ENCODE peak calls at places on chromosomes 4 and X, in five cellular contexts. One of them, this sample, is unnamed.
A peak's percentile ranks its signal among the peaks of the same experiment; 100 is the strongest.

GRCh38 chrX:133587818-133588217 is 172.5 kb upstream of the GPC4 start:
- DNase-seq in upper lobe of left lung: no peak
- DNase-seq in stomach: no peak
- DNase-seq in cardiac muscle cell: no peak
- DNase-seq in K562: no peak
- DNase-seq in this sample: no peak

GRCh38 chr4:19735012-19735411 is 516.7 kb upstream of the SLIT2 start:
- DNase-seq in upper lobe of left lung: no peak
- DNase-seq in stomach: no peak
- DNase-seq in cardiac muscle cell: peak; percentile 66
- DNase-seq in K562: no peak
- DNase-seq in this sample: no peak

GRCh38 chr4:44861756-44862155 is 135.4 kb upstream of the GNPDA2 start:
- DNase-seq in upper lobe of left lung: no peak
- DNase-seq in stomach: no peak
- DNase-seq in cardiac muscle cell: peak; percentile 53
- DNase-seq in K562: no peak
- DNase-seq in this sample: no peak

GRCh38 chr4:41360214-41360910 is 103.6 kb downstream of the UCHL1 start:
- DNase-seq in upper lobe of left lung: peak; percentile 70
- DNase-seq in stomach: peak; percentile 76
- DNase-seq in cardiac muscle cell: peak; percentile 61
- DNase-seq in K562: peak; percentile 20
- DNase-seq in this sample: no peak

GRCh38 chrX:115968436-115969252 is 201.9 kb upstream of the AGTR2 start:
- DNase-seq in upper lobe of left lung: peak; percentile 61
- DNase-seq in stomach: no peak
- DNase-seq in cardiac muscle cell: peak; percentile 72
- DNase-seq in K562: no peak
- DNase-seq in this sample: no peak

GRCh38 chrX:119885554-119886428 is 9.9 kb upstream of the AKAP14 start:
- DNase-seq in upper lobe of left lung: no peak
- DNase-seq in stomach: no peak
- DNase-seq in cardiac muscle cell: peak; percentile 11
- DNase-seq in K562: no peak
- DNase-seq in this sample: no peak

GRCh38 chr4:143375326-143376073 is 38.8 kb downstream of the GAB1 start:
- DNase-seq in upper lobe of left lung: peak; percentile 46
- DNase-seq in stomach: no peak
- DNase-seq in cardiac muscle cell: no peak
- DNase-seq in K562: peak; percentile 57
- DNase-seq in this sample: no peak

GRCh38 chr4:6747690-6748068 is 31.7 kb downstream of the BLOC1S4 start:
- DNase-seq in upper lobe of left lung: peak; percentile 69
- DNase-seq in stomach: peak; percentile 58
- DNase-seq in cardiac muscle cell: no peak
- DNase-seq in K562: no peak
- DNase-seq in this sample: no peak

GRCh38 chrX:68732906-68733493 is 85.5 kb downstream of the STARD8 start:
- DNase-seq in upper lobe of left lung: peak; percentile 63
- DNase-seq in stomach: peak; percentile 71
- DNase-seq in cardiac muscle cell: peak; percentile 70
- DNase-seq in K562: peak; percentile 75
- DNase-seq in this sample: peak; percentile 46

GRCh38 chr4:135464311-135464710 is 1262.7 kb upstream of the PABPC4L start:
- DNase-seq in upper lobe of left lung: no peak
- DNase-seq in stomach: no peak
- DNase-seq in cardiac muscle cell: no peak
- DNase-seq in K562: no peak
- DNase-seq in this sample: no peak

GRCh38 chr4:5812506-5813229 is 80.2 kb downstream of the CRMP1 start:
- DNase-seq in upper lobe of left lung: no peak
- DNase-seq in stomach: no peak
- DNase-seq in cardiac muscle cell: peak; percentile 84
- DNase-seq in K562: peak; percentile 78
- DNase-seq in this sample: no peak

GRCh38 chr4:90536408-90536807 is 409.2 kb downstream of the CCSER1 start:
- DNase-seq in upper lobe of left lung: no peak
- DNase-seq in stomach: no peak
- DNase-seq in cardiac muscle cell: no peak
- DNase-seq in K562: no peak
- DNase-seq in this sample: no peak

GRCh38 chr4:144350706-144351105 is 210.2 kb upstream of the GYPA start:
- DNase-seq in upper lobe of left lung: no peak
- DNase-seq in stomach: no peak
- DNase-seq in cardiac muscle cell: peak; percentile 32
- DNase-seq in K562: no peak
- DNase-seq in this sample: no peak

GRCh38 chr4:80495847-80496246 is 160.3 kb downstream of the CFAP299 start:
- DNase-seq in upper lobe of left lung: no peak
- DNase-seq in stomach: no peak
- DNase-seq in cardiac muscle cell: no peak
- DNase-seq in K562: no peak
- DNase-seq in this sample: no peak

GRCh38 chrX:134792077-134792476 is 133.8 kb upstream of the PLAC1 start:
- DNase-seq in upper lobe of left lung: no peak
- DNase-seq in stomach: no peak
- DNase-seq in cardiac muscle cell: no peak
- DNase-seq in K562: peak; percentile 17
- DNase-seq in this sample: no peak

GRCh38 chr4:139521764-139522373 is 34.1 kb downstream of the SETD7 start:
- DNase-seq in upper lobe of left lung: no peak
- DNase-seq in stomach: no peak
- DNase-seq in cardiac muscle cell: no peak
- DNase-seq in K562: no peak
- DNase-seq in this sample: no peak

GRCh38 chrX:25130619-25131018 is 114.9 kb upstream of the ARX start:
- DNase-seq in upper lobe of left lung: no peak
- DNase-seq in stomach: no peak
- DNase-seq in cardiac muscle cell: no peak
- DNase-seq in K562: no peak
- DNase-seq in this sample: no peak

GRCh38 chrX:49761481-49761880 is 65.7 kb upstream of the PAGE1 start:
- DNase-seq in upper lobe of left lung: no peak
- DNase-seq in stomach: no peak
- DNase-seq in cardiac muscle cell: peak; percentile 16
- DNase-seq in K562: peak; percentile 27
- DNase-seq in this sample: no peak

GRCh38 chr4:11700751-11701226 is 272.1 kb upstream of the HS3ST1 start:
- DNase-seq in upper lobe of left lung: no peak
- DNase-seq in stomach: no peak
- DNase-seq in cardiac muscle cell: no peak
- DNase-seq in K562: no peak
- DNase-seq in this sample: no peak

GRCh38 chr4:113825272-113825671 is 63.7 kb upstream of the CAMK2D start:
- DNase-seq in upper lobe of left lung: no peak
- DNase-seq in stomach: no peak
- DNase-seq in cardiac muscle cell: no peak
- DNase-seq in K562: no peak
- DNase-seq in this sample: no peak

GRCh38 chr4:116180056-116180690 is 905.2 kb downstream of the TRAM1L1 start:
- DNase-seq in upper lobe of left lung: no peak
- DNase-seq in stomach: no peak
- DNase-seq in cardiac muscle cell: peak; percentile 5
- DNase-seq in K562: no peak
- DNase-seq in this sample: no peak

GRCh38 chrX:87067795-87068194 is 449.8 kb upstream of the KLHL4 start:
- DNase-seq in upper lobe of left lung: no peak
- DNase-seq in stomach: no peak
- DNase-seq in cardiac muscle cell: no peak
- DNase-seq in K562: no peak
- DNase-seq in this sample: no peak

GRCh38 chrX:107574054-107574683 is 54.1 kb upstream of the PRPS1 start:
- DNase-seq in upper lobe of left lung: no peak
- DNase-seq in stomach: no peak
- DNase-seq in cardiac muscle cell: peak; percentile 43
- DNase-seq in K562: no peak
- DNase-seq in this sample: no peak

DNA sequence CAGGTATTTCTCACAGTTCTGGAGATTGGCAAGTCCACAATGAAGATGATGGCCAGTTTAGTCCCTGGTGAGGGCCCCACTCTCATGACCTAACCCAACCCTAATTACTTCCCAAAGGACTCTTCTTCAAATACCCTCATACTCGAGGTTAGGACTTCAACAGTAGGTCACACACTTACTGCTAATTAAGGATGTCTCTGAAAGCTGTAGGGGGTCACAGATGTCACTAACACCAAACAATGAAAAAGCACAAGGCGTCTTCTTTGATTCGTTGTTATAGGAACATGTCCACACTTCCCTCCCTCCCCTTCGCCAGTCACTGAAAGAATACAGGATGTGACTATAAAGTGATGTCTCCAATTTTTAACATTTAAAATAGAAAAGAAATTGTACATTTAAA is 309.7 kb downstream of the PACRGL start:
- DNase-seq in upper lobe of left lung: no peak
- DNase-seq in stomach: no peak
- DNase-seq in cardiac muscle cell: no peak
- DNase-seq in K562: no peak
- DNase-seq in this sample: no peak
- TF ChIP-seq CTCF in upper lobe of left lung: no peak
- TF ChIP-seq CTCF in stomach: no peak
- TF ChIP-seq CTCF in cardiac muscle cell: no peak
- TF ChIP-seq CTCF in K562: no peak
- TF ChIP-seq CTCF in this sample: no peak

DNA sequence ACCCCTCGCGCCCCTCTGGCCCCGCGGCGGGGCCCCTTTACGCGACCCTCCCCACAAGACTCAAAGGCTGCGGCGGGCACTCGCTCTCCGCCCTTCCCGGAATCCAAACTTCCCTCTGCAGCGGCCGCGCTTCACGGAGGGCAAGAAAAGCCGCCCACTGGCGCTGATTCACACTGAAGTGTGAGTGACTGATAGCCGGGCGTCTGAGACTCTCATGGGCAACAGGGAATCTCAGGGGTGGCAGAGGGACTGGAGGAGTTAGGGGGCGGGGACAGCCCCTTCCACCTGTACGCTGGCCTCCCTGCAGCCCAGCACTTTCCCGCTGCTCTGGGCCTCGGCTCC is 664 bp downstream of the SH3BP2 start:
- DNase-seq in upper lobe of left lung: peak; percentile 56
- DNase-seq in stomach: peak; percentile 56
- DNase-seq in cardiac muscle cell: peak; percentile 56
- DNase-seq in K562: peak; percentile 56
- DNase-seq in this sample: no peak
- H3K4me1 ChIP-seq in upper lobe of left lung: peaks cover 69% of the 10 kb centered on the region
- H3K4me1 ChIP-seq in stomach: peaks cover 75% of the 10 kb centered on the region
- H3K4me1 ChIP-seq in cardiac muscle cell: peaks cover 10% of the 10 kb centered on the region
- H3K4me1 ChIP-seq in K562: peaks cover 15% of the 10 kb centered on the region
- H3K4me1 ChIP-seq in this sample: peaks cover 44% of the 10 kb centered on the region

DNA sequence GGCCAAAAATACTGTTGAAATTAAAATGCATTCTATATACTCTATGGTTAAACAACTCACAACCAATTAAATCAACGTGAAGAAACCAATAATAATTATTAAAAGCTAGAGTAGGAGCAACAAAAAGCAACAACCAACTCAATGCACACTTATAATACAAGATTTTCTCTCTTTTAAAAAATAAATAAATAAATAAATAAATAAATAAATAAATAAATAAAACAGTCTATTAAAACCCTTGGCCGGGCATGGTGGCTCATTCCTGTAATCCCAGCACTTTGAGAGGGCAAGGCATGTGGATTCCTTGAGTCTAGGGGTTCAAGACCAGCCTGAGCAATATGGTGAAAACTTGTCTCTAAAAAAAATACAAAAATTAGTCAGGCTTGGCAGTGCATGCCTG is 62.7 kb downstream of the ENOX2 start:
- DNase-seq in upper lobe of left lung: no peak
- DNase-seq in stomach: no peak
- DNase-seq in cardiac muscle cell: no peak
- DNase-seq in K562: no peak
- DNase-seq in this sample: no peak
- H3K27me3 ChIP-seq in upper lobe of left lung: no peaks in the 10 kb centered on the region
- H3K27me3 ChIP-seq in stomach: no peaks in the 10 kb centered on the region
- H3K27me3 ChIP-seq in cardiac muscle cell: no peaks in the 10 kb centered on the region
- H3K27me3 ChIP-seq in K562: no peaks in the 10 kb centered on the region
- H3K27me3 ChIP-seq in this sample: no peaks in the 10 kb centered on the region

GRCh38 chrX:12567857-12568256 is 223.4 kb upstream of the PRPS2 start:
- DNase-seq in upper lobe of left lung: no peak
- DNase-seq in stomach: no peak
- DNase-seq in cardiac muscle cell: peak; percentile 25
- DNase-seq in K562: no peak
- DNase-seq in this sample: no peak
- TF ChIP-seq CTCF in upper lobe of left lung: peak; percentile 33
- TF ChIP-seq CTCF in stomach: no peak
- TF ChIP-seq CTCF in cardiac muscle cell: peak; percentile 68
- TF ChIP-seq CTCF in K562: peak; percentile 35
- TF ChIP-seq CTCF in this sample: peak; percentile 30

GRCh38 chr4:133130171-133130570 is 18.9 kb upstream of the PCDH10 start:
- DNase-seq in upper lobe of left lung: no peak
- DNase-seq in stomach: no peak
- DNase-seq in cardiac muscle cell: peak; percentile 61
- DNase-seq in K562: no peak
- DNase-seq in this sample: no peak
- H3K4me1 ChIP-seq in upper lobe of left lung: no peaks in the 10 kb centered on the region
- H3K4me1 ChIP-seq in stomach: no peaks in the 10 kb centered on the region
- H3K4me1 ChIP-seq in cardiac muscle cell: peaks cover 3% of the 10 kb centered on the region
- H3K4me1 ChIP-seq in K562: no peaks in the 10 kb centered on the region
- H3K4me1 ChIP-seq in this sample: no peaks in the 10 kb centered on the region